ENCODE peak calls at places on chromosomes 16 and 17, in nine cellular contexts. N, C, M, Y, J, T, G, D and Q are unnamed samples.

GRCh38 chr16:89037261-89038152 is 56.1 kb upstream of the ACSF3 start:
- DNase-seq in N (no peak), C (no peak), M (no peak), Y (peak), J (peak), T (no peak), G (peak), D (no peak), Q (no peak)

GRCh38 chr16:8885674-8886592 is 3.8 kb downstream of the LITAFD start:
- DNase-seq in N (no peak), C (no peak), M (peak), Y (peak), J (peak), T (no peak), G (peak), D (no peak), Q (no peak)

GRCh38 chr16:80556481-80556880 is 15.7 kb downstream of the DYNLRB2 start:
- DNase-seq in N (no peak), C (no peak), M (no peak), Y (no peak), J (no peak), T (no peak), G (no peak), D (no peak), Q (no peak)

GRCh38 chr17:1111599-1112443 is 68.0 kb downstream of the ABR start:
- DNase-seq in N (no peak), C (no peak), M (no peak), Y (peak), J (no peak), T (no peak), G (no peak), D (no peak), Q (no peak)

GRCh38 chr16:29876578-29877249 is 13.7 kb upstream of the CDIPT start:
- DNase-seq in N (no peak), C (no peak), M (no peak), Y (no peak), J (no peak), T (no peak), G (no peak), D (no peak), Q (no peak)

GRCh38 chr16:54291981-54292487 is 5.4 kb upstream of the IRX3 start:
- DNase-seq in N (no peak), C (no peak), M (no peak), Y (no peak), J (no peak), T (no peak), G (no peak), D (no peak), Q (no peak)

GRCh38 chr17:1490643-1491405 is 1.7 kb downstream of the MYO1C start:
- DNase-seq in N (no peak), C (peak), M (peak), Y (peak), J (no peak), T (peak), G (peak), D (peak), Q (peak)

GRCh38 chr16:74264806-74265205 is 31.8 kb upstream of the PSMD7 start:
- DNase-seq in N (no peak), C (no peak), M (no peak), Y (no peak), J (no peak), T (no peak), G (no peak), D (no peak), Q (no peak)

GRCh38 chr16:15518412-15519351 is 84.3 kb downstream of the BMERB1 start:
- DNase-seq in N (peak), C (no peak), M (no peak), Y (no peak), J (peak), T (no peak), G (peak), D (no peak), Q (peak)

DNA sequence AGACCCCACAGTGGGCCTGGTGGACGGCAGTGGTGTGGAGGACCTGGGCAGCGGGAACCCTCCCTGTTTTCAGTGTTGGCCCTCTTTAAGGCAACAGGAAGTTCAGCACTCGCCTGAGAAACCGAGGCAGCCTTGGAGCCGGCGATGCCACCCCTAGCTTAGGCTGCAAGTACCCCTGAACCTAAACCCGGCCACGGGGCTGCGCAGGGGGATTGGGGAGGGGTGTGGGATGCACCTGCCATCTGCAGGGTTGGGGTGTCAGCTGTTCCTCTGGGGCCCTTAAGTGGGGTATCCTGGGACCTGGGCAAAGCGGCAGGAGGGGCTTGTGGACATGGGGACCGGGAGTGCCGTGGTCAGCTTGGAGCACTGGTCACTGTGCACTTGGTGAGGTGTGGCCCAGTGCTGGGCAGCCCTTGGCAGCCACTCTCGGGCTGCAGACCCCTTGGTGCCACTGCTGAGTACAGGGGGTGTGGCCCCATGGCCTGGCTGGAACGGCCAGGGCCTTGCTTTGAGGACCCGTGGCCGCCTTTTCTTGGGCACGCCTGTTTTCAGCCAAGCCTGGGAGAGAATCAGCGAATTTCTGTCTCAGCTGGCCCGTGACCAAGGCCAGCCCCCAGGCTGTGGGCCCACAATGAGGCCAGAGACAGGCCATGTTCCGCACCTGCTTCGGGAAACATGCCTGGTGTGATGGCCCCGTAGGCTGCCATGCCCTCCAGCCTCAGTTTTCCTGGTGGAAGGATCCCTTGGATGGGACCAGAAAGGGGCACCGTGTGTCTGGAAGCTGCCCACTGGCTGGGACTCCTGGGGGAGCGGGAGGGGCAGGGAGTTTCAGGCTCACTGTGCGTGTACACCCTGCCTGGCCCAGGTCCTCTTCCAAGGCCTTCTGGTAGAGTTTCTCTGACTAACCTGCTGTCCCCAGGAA is 4.1 kb upstream of the SLC25A10 start:
- DNase-seq in N (no peak), C (no peak), M (no peak), Y (no peak), J (no peak), T (no peak), G (no peak), D (no peak), Q (no peak)
- TF ChIP-seq POLR2A in N (no peak), C (no peak), M (no peak), Y (no peak), J (no peak), T (no peak), G (no peak), D (no peak), Q (no peak)

GRCh38 chr16:85370543-85370880 is 242.6 kb upstream of the GSE1 start:
- DNase-seq in N (no peak), C (no peak), M (no peak), Y (no peak), J (no peak), T (no peak), G (no peak), D (no peak), Q (no peak)
- TF ChIP-seq POLR2A in N (no peak), C (no peak), M (no peak), Y (no peak), J (no peak), T (no peak), G (no peak), D (no peak), Q (no peak)

GRCh38 chr17:28613916-28614315 is at the start of gene RSKR:
- DNase-seq in N (no peak), C (no peak), M (no peak), Y (peak), J (no peak), T (no peak), G (peak), D (no peak), Q (no peak)
- TF ChIP-seq POLR2A in N (no peak), C (no peak), M (no peak), Y (no peak), J (no peak), T (no peak), G (no peak), D (no peak), Q (no peak)

DNA sequence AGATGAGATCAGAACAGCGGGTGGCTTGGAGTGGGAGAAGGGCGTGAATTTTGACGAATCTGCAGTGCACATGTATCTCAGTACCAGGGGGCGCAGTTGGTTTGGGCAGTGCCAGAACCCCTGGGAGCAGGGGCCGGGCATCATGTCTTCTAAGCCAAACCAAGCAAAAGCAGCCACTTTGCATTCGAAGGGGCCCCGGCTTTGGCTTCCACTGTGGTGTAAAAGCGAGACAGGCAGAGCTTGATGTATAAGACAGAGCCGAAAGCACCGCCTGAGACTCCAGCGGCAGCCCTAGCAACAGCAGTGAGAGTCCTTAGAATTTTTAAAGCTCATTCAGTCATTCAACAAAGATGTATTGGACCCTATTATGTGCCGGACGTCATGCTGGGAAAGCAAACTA is 3.8 kb upstream of the XYLT1 start:
- DNase-seq in N (no peak), C (no peak), M (no peak), Y (peak), J (no peak), T (no peak), G (no peak), D (peak), Q (no peak)
- TF ChIP-seq POLR2A in N (no peak), C (no peak), M (no peak), Y (no peak), J (no peak), T (no peak), G (no peak), D (no peak), Q (no peak)

GRCh38 chr17:31556969-31557620 is 165.6 kb downstream of the RAB11FIP4 start:
- DNase-seq in N (no peak), C (no peak), M (no peak), Y (no peak), J (no peak), T (no peak), G (no peak), D (no peak), Q (no peak)

GRCh38 chr17:31559647-31560501 is 168.4 kb downstream of the RAB11FIP4 start:
- DNase-seq in N (no peak), C (no peak), M (no peak), Y (no peak), J (no peak), T (no peak), G (peak), D (no peak), Q (no peak)

GRCh38 chr17:31560836-31561235 is 169.4 kb downstream of the RAB11FIP4 start:
- DNase-seq in N (no peak), C (no peak), M (no peak), Y (no peak), J (no peak), T (no peak), G (no peak), D (peak), Q (no peak)

GRCh38 chr17:31561469-31562412 is 170.3 kb downstream of the RAB11FIP4 start:
- DNase-seq in N (no peak), C (no peak), M (no peak), Y (peak), J (peak), T (no peak), G (no peak), D (no peak), Q (no peak)

GRCh38 chr17:31558748-31559646 is 167.5 kb downstream of the RAB11FIP4 start:
- DNase-seq in N (peak), C (peak), M (peak), Y (peak), J (peak), T (peak), G (peak), D (peak), Q (peak)
- TF ChIP-seq POLR2A in N (peak), C (no peak), M (peak), Y (peak), J (peak), T (peak), G (peak), D (peak), Q (peak)

DNA sequence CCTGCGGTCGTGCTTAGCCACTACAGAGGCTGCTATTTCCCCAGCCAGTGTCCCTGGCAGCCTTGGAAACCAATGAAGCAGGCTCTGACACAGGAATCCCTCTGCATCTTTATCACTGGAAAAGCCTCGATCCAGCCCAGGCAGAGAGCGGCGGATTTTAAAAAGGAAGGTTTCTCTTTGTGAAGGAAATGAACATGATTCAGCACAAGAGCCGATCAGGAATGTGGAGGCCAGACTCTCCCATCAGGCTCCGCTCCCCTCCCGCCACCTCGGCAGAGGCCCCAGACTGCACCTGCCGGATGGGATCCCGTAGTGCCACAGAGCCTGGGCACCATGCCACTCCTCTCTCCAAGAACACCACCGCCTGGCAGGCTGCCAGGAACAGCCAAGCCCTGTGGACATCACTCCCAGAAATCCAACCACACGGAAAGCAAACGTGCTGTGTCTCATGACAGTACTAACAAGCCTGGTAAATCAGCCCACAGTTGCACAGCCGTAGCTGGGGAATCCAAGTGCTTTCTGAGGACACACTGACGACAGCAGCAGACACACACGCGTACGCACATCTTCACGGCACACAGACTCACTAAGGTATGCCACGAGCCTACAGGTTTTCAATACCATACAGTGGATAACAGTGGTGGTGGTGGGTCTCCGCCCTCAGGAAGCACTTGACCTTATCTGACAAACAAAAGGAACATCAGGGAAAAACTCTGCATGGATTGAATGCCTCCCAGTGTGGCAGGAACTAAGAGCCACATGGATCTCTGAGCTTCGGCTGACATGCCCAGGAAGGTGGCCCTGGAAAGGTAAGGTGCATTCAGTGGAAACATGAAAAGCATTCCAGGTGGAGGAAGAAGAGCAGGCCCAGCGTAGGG is 5.4 kb downstream of the LRRC75A start:
- DNase-seq in N (peak), C (peak), M (peak), Y (no peak), J (peak), T (peak), G (peak), D (peak), Q (peak)
- TF ChIP-seq POLR2A in N (no peak), C (no peak), M (peak), Y (no peak), J (no peak), T (no peak), G (no peak), D (no peak), Q (no peak)

GRCh38 chr17:37592291-37592690 is 16.9 kb downstream of the SYNRG start:
- DNase-seq in N (no peak), C (no peak), M (no peak), Y (no peak), J (peak), T (no peak), G (no peak), D (no peak), Q (no peak)

DNA sequence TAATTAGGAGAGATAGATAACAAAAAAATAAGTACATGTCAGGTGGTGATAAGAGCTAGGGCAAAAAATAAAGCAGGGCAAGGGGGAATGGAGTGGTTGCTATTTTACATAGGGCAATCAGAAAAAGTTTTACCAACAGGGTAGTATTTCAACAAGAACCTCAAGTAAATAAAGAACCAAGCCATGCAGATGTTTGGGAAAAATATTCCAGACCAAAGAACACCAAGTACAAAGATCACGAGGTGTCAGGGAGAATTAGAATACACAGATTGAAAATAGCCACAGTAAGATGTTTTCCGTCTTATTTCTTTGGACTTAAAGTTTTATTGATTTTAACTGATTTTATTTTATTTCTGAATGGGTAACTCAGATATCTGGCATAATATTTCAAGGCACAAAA is 11.1 kb downstream of the SYNRG start:
- DNase-seq in N (no peak), C (no peak), M (no peak), Y (no peak), J (no peak), T (no peak), G (no peak), D (no peak), Q (no peak)
- TF ChIP-seq POLR2A in N (no peak), C (no peak), M (no peak), Y (no peak), J (no peak), T (no peak), G (no peak), D (no peak), Q (no peak)

GRCh38 chr17:45146616-45147101 is 1.6 kb upstream of the HEXIM1 start:
- DNase-seq in N (peak), C (peak), M (peak), Y (no peak), J (peak), T (peak), G (peak), D (no peak), Q (no peak)

GRCh38 chr17:45148183-45149036 is at the start of gene HEXIM1:
- DNase-seq in N (peak), C (peak), M (peak), Y (peak), J (peak), T (peak), G (peak), D (peak), Q (peak)

GRCh38 chr17:45147581-45148182 is 593 bp upstream of the HEXIM1 start:
- DNase-seq in N (peak), C (peak), M (peak), Y (peak), J (peak), T (peak), G (peak), D (peak), Q (peak)

GRCh38 chr17:45146166-45146565 is 2.1 kb upstream of the HEXIM1 start:
- DNase-seq in N (no peak), C (no peak), M (no peak), Y (no peak), J (no peak), T (no peak), G (no peak), D (peak), Q (no peak)

GRCh38 chr17:45147102-45147580 is 1.1 kb upstream of the HEXIM1 start:
- DNase-seq in N (peak), C (peak), M (no peak), Y (peak), J (peak), T (no peak), G (peak), D (peak), Q (no peak)
- TF ChIP-seq POLR2A in N (no peak), C (no peak), M (no peak), Y (peak), J (no peak), T (no peak), G (no peak), D (no peak), Q (peak)